ENCODE peak calls at places on chromosome 1, in nine cellular contexts. D, M, I, W, Z, V, U, O and F are unnamed samples.

GRCh38 chr1:19606817-19607706 is 37.0 kb upstream of the NBL1 start:
- DNase-seq in D (peak), M (no peak), I (peak), W (peak), Z (no peak), V (no peak), U (peak), O (no peak), F (no peak)

GRCh38 chr1:77143529-77144121 is 75.6 kb downstream of the PIGK start:
- DNase-seq in D (no peak), M (peak), I (no peak), W (no peak), Z (no peak), V (no peak), U (no peak), O (peak), F (no peak)

GRCh38 chr1:212967767-212968166 is 17.4 kb downstream of the VASH2 start:
- DNase-seq in D (no peak), M (no peak), I (no peak), W (no peak), Z (no peak), V (no peak), U (peak), O (no peak), F (peak)

GRCh38 chr1:237042467-237042891 is 495 bp downstream of the RYR2 start:
- DNase-seq in D (no peak), M (no peak), I (no peak), W (no peak), Z (no peak), V (no peak), U (no peak), O (no peak), F (peak)

GRCh38 chr1:33763406-33763805 is 100.5 kb upstream of the HMGB4 start:
- DNase-seq in D (no peak), M (no peak), I (no peak), W (no peak), Z (no peak), V (no peak), U (peak), O (no peak), F (no peak)

GRCh38 chr1:218460367-218460766 is 115.2 kb downstream of the TGFB2 start:
- DNase-seq in D (no peak), M (no peak), I (no peak), W (no peak), Z (peak), V (no peak), U (peak), O (peak), F (peak)

GRCh38 chr1:53967409-53968124 is 21.4 kb downstream of the LRRC42 start:
- DNase-seq in D (no peak), M (no peak), I (no peak), W (no peak), Z (no peak), V (no peak), U (no peak), O (no peak), F (no peak)

GRCh38 chr1:45607407-45608074 is 16.3 kb downstream of the CCDC17 start:
- DNase-seq in D (no peak), M (no peak), I (no peak), W (no peak), Z (no peak), V (no peak), U (no peak), O (no peak), F (no peak)

GRCh38 chr1:1315435-1315901 is 7.1 kb downstream of the PUSL1 start:
- DNase-seq in D (no peak), M (no peak), I (no peak), W (no peak), Z (no peak), V (peak), U (no peak), O (no peak), F (peak)

GRCh38 chr1:212749924-212750535 is 41.5 kb downstream of the NSL1 start:
- DNase-seq in D (peak), M (peak), I (no peak), W (no peak), Z (no peak), V (peak), U (peak), O (peak), F (peak)